ENCODE peak calls at places on chromosome 1, in nine cellular contexts. Y, W, G, K, M, A, V, O and U are unnamed samples.

GRCh38 chr1:35571263-35571662 is 1.9 kb upstream of the TFAP2E start:
- DNase-seq in M (peak), G (no peak), W (no peak), Y (no peak), K (no peak), O (no peak), V (no peak), A (no peak), U (no peak)

GRCh38 chr1:21318714-21319159 is 28.5 kb upstream of the ECE1 start:
- DNase-seq in V (peak), W (no peak), G (peak), K (no peak), A (peak), Y (no peak), M (peak), O (peak), U (no peak)

GRCh38 chr1:10722803-10723202 is 73.6 kb downstream of the CASZ1 start:
- DNase-seq in G (no peak), M (no peak), A (no peak), O (no peak), W (no peak), K (no peak), Y (no peak), V (no peak), U (no peak)

GRCh38 chr1:225611537-225612223 is 41.2 kb downstream of the ENAH start:
- DNase-seq in A (no peak), W (no peak), M (no peak), Y (no peak), K (no peak), V (peak), G (no peak), O (no peak), U (no peak)

GRCh38 chr1:207017615-207018559 is 14.7 kb downstream of the C1orf116 start:
- DNase-seq in G (no peak), V (peak), W (no peak), M (no peak), K (no peak), Y (no peak), O (peak), A (no peak), U (no peak)

GRCh38 chr1:213008564-213008963 is 7.1 kb downstream of the ANGEL2 start:
- DNase-seq in K (no peak), O (no peak), W (no peak), Y (no peak), M (no peak), G (no peak), A (no peak), V (no peak), U (no peak)

GRCh38 chr1:7250176-7250575 is 464.9 kb downstream of the CAMTA1 start:
- DNase-seq in V (no peak), A (no peak), G (peak), M (no peak), Y (no peak), K (no peak), O (no peak), W (no peak), U (no peak)

GRCh38 chr1:33088119-33088906 is 7.4 kb downstream of the AZIN2 start:
- DNase-seq in G (no peak), O (no peak), V (no peak), Y (no peak), A (no peak), W (no peak), K (no peak), M (no peak), U (no peak)

GRCh38 chr1:6634278-6635052 is 9.8 kb downstream of the THAP3 start:
- DNase-seq in V (peak), G (no peak), A (peak), K (peak), Y (no peak), W (peak), M (peak), O (peak), U (no peak)

GRCh38 chr1:14190508-14190907 is 408.0 kb upstream of the KAZN start:
- DNase-seq in W (no peak), G (no peak), M (no peak), K (no peak), O (no peak), Y (no peak), V (no peak), A (no peak), U (no peak)

GRCh38 chr1:18283601-18284385 is 176.2 kb downstream of the IGSF21 start:
- DNase-seq in Y (no peak), A (no peak), O (no peak), G (no peak), V (no peak), W (no peak), M (no peak), K (no peak), U (peak)

GRCh38 chr1:89271616-89272015 is 1.0 kb downstream of the GBP5 start:
- DNase-seq in A (peak), O (peak), W (no peak), K (no peak), M (no peak), G (no peak), Y (no peak), V (no peak), U (no peak)

GRCh38 chr1:231523816-231524215 is 4.7 kb upstream of the TSNAX start:
- DNase-seq in O (no peak), V (no peak), W (no peak), Y (no peak), K (no peak), M (no peak), G (no peak), A (peak), U (no peak)

GRCh38 chr1:73755649-73756048 is 442.3 kb downstream of the LRRIQ3 start:
- DNase-seq in G (no peak), W (no peak), V (no peak), O (no peak), M (no peak), A (no peak), K (no peak), Y (no peak), U (no peak)

GRCh38 chr1:2100775-2101108 is 50.5 kb downstream of the PRKCZ start:
- DNase-seq in O (no peak), W (no peak), K (no peak), V (no peak), Y (no peak), A (no peak), G (no peak), M (no peak), U (no peak)

GRCh38 chr1:59162665-59163064 is 134.2 kb upstream of the FGGY start:
- DNase-seq in O (no peak), Y (no peak), G (no peak), V (no peak), K (no peak), M (no peak), W (no peak), A (no peak), U (no peak)

GRCh38 chr1:211797994-211798393 is 32.6 kb downstream of the LPGAT1 start:
- DNase-seq in V (no peak), Y (no peak), M (no peak), O (no peak), K (no peak), G (no peak), A (no peak), W (no peak), U (no peak)

GRCh38 chr1:211804915-211805314 is 25.6 kb downstream of the LPGAT1 start:
- DNase-seq in M (no peak), V (no peak), W (no peak), K (no peak), G (no peak), O (no peak), Y (no peak), A (no peak), U (no peak)

DNA sequence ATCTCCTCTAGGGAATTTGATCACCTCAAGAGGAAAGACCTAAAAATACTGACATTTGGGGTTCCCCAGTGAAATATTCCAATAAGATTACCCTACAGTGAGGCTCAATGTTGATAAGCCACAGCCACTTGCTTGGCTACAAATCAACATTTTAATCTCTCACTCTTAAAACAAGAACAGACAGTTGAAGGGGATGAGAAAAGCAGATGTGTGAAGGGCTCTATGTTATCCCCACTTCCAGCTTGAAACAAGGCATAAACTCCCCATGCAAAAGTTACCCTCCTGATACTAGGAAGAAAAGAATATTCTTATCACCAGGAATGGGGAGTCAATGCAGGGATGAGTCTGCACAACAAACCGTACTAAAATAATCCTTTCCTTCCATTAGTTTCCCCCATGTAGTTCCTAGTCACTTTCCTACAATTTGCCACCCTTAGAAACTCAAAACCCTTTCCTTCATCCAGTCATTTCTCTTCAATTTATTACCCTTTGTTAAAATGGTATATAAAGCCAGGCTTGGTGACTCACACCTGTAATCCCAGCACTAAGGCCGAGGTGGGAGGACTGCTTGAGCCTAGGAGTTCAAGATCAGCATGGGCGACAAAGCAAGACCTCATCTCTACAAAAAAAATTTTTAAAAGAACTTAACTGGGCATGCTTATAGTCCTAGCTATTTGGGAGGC is 29.5 kb downstream of the LPGAT1 start:
- DNase-seq in O (no peak), Y (no peak), K (no peak), M (no peak), G (no peak), A (no peak), W (no peak), V (no peak), U (no peak)
- H3K4me3 ChIP-seq in O (no peak), Y (no peak), K (no peak), M (no peak), G (no peak), A (no peak), W (no peak), V (no peak), U (no peak)

DNA sequence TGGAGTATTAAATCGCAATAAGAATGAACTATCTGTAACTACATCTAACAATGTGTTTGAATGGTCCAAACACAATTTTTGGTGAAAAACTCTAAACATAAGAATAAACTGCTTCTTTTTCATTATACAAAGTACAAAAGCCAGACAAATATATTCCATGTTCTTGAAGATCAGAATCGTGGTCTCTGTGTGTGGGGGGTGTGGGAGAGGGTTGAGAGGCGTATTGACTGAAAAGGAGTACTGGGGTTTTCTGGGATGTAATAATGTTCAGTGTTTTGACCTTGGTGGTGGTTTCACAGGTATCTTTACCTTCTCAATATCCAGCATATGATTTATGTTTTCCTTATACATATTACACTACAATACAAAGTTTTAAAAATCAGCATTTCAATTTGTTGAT is 764 bp upstream of the CFH start:
- DNase-seq in K (no peak), W (no peak), O (no peak), V (no peak), G (no peak), M (no peak), Y (no peak), A (no peak), U (no peak)
- H3K4me3 ChIP-seq in K (no peak), W (no peak), O (no peak), V (no peak), G (no peak), M (no peak), Y (no peak), A (peak), U (no peak)

GRCh38 chr1:174324493-174324892 is 123.3 kb upstream of the GPR52 start:
- DNase-seq in M (no peak), Y (no peak), A (no peak), G (no peak), W (no peak), V (no peak), O (no peak), K (no peak), U (no peak)
- H3K4me3 ChIP-seq in M (no peak), Y (no peak), A (no peak), G (no peak), W (no peak), V (no peak), O (no peak), K (no peak), U (no peak)

GRCh38 chr1:201944639-201945038 is 1.7 kb downstream of the LMOD1 start:
- DNase-seq in V (no peak), K (no peak), W (no peak), G (peak), A (no peak), Y (no peak), O (no peak), M (no peak), U (no peak)

GRCh38 chr1:201946224-201946908 is at the start of gene LMOD1:
- DNase-seq in V (peak), K (no peak), Y (peak), A (peak), W (no peak), G (peak), O (peak), M (peak), U (no peak)

GRCh38 chr1:201945157-201945556 is 1.2 kb downstream of the LMOD1 start:
- DNase-seq in G (peak), M (peak), A (no peak), O (no peak), V (no peak), Y (no peak), K (no peak), W (no peak), U (no peak)

GRCh38 chr1:201947697-201948008 is 1.3 kb upstream of the LMOD1 start:
- DNase-seq in O (no peak), Y (no peak), G (no peak), M (no peak), K (no peak), V (no peak), A (no peak), W (no peak), U (no peak)

GRCh38 chr1:201945863-201946223 is 505 bp downstream of the LMOD1 start:
- DNase-seq in W (no peak), Y (no peak), V (no peak), A (no peak), G (peak), O (no peak), K (no peak), M (no peak), U (no peak)
- H3K4me3 ChIP-seq in W (no peak), Y (peak), V (peak), A (peak), G (peak), O (peak), K (no peak), M (peak), U (no peak)

GRCh38 chr1:22635436-22635835 is 992 bp upstream of the C1QA start:
- DNase-seq in K (no peak), V (no peak), M (no peak), A (no peak), W (no peak), Y (no peak), G (no peak), O (no peak), U (no peak)

GRCh38 chr1:22636927-22637326 is 499 bp downstream of the C1QA start:
- DNase-seq in V (no peak), Y (no peak), K (no peak), M (no peak), A (no peak), W (no peak), G (no peak), O (no peak), U (no peak)

GRCh38 chr1:22637952-22638445 is 1.6 kb downstream of the C1QA start:
- DNase-seq in M (no peak), V (no peak), O (no peak), W (no peak), K (no peak), G (no peak), A (no peak), Y (no peak), U (no peak)

GRCh38 chr1:22638476-22639234 is 2.2 kb downstream of the C1QA start:
- DNase-seq in K (no peak), M (no peak), V (no peak), G (no peak), O (no peak), Y (no peak), W (no peak), A (no peak), U (no peak)

GRCh38 chr1:22636369-22636768 is at the start of gene C1QA:
- DNase-seq in M (no peak), Y (no peak), A (no peak), O (no peak), W (no peak), G (no peak), K (no peak), V (no peak), U (no peak)
- H3K4me3 ChIP-seq in M (no peak), Y (no peak), A (no peak), O (no peak), W (no peak), G (no peak), K (no peak), V (no peak), U (no peak)

GRCh38 chr1:53297226-53297625 is 30.6 kb downstream of the LRP8 start:
- DNase-seq in O (no peak), V (no peak), G (no peak), K (no peak), Y (no peak), A (no peak), M (no peak), W (no peak), U (no peak)
- H3K4me3 ChIP-seq in O (no peak), V (no peak), G (no peak), K (no peak), Y (no peak), A (no peak), M (no peak), W (no peak), U (no peak)

GRCh38 chr1:143643148-143643885 is 328.5 kb downstream of the FAM72C start:
- DNase-seq in V (no peak), Y (no peak), A (no peak), M (peak), K (no peak), W (no peak), O (no peak), G (no peak), U (no peak)
- H3K4me3 ChIP-seq in V (no peak), Y (no peak), A (no peak), M (no peak), K (peak), W (no peak), O (no peak), G (no peak), U (no peak)

GRCh38 chr1:66294692-66295384 is 239.1 kb upstream of the SGIP1 start:
- DNase-seq in Y (no peak), M (no peak), K (peak), V (no peak), W (no peak), O (peak), A (peak), G (no peak), U (no peak)
- H3K4me3 ChIP-seq in Y (no peak), M (no peak), K (no peak), V (no peak), W (no peak), O (no peak), A (no peak), G (no peak), U (no peak)

GRCh38 chr1:116465845-116466685 is 93.0 kb downstream of the ATP1A1 start:
- DNase-seq in G (no peak), A (no peak), Y (no peak), W (no peak), V (no peak), M (no peak), O (no peak), K (no peak), U (no peak)
- H3K4me3 ChIP-seq in G (no peak), A (no peak), Y (no peak), W (no peak), V (no peak), M (no peak), O (no peak), K (no peak), U (no peak)

GRCh38 chr1:50266509-50266908 is 156.7 kb downstream of the DMRTA2 start:
- DNase-seq in W (no peak), A (peak), M (no peak), G (no peak), V (no peak), O (peak), Y (no peak), K (no peak), U (no peak)
- H3K4me3 ChIP-seq in W (no peak), A (no peak), M (no peak), G (no peak), V (no peak), O (no peak), Y (no peak), K (no peak), U (no peak)